ENCODE peak calls at places on chromosomes 5 and 9, in nine cellular contexts. O is GM12892, C is A549, M is breast epithelium, D is K562, E is uterus, N is GM12878, S is heart left ventricle, L is HepG2. Q is an unnamed sample.

GRCh38 chr9:99368341-99369326 is 146.6 kb downstream of the SEC61B start:
- DNase-seq in O (peak), C (no peak), M (no peak), D (no peak), E (peak), N (peak), S (peak), L (no peak), Q (no peak)

GRCh38 chr9:124941689-124942561 is 1.0 kb upstream of the GOLGA1 start:
- DNase-seq in O (no peak), C (peak), M (peak), D (peak), E (peak), N (peak), S (peak), L (peak), Q (peak)

GRCh38 chr9:128203024-128203841 is at the start of gene DNM1:
- DNase-seq in O (peak), C (peak), M (no peak), D (peak), E (no peak), N (no peak), S (no peak), L (no peak), Q (peak)

GRCh38 chr9:132943677-132944293 is 631 bp downstream of the TSC1 start:
- DNase-seq in O (no peak), C (no peak), M (no peak), D (no peak), E (no peak), N (no peak), S (no peak), L (no peak), Q (no peak)

GRCh38 chr9:93585259-93585658 is 8.9 kb downstream of the PHF2 start:
- DNase-seq in O (no peak), C (no peak), M (no peak), D (no peak), E (no peak), N (no peak), S (no peak), L (no peak), Q (no peak)

GRCh38 chr5:89967806-89968444 is 441.6 kb downstream of the CETN3 start:
- DNase-seq in O (no peak), C (no peak), M (no peak), D (no peak), E (no peak), N (no peak), S (no peak), L (no peak), Q (no peak)

GRCh38 chr9:96050048-96050875 is 174.8 kb downstream of the ERCC6L2 start:
- DNase-seq in O (no peak), C (no peak), M (no peak), D (no peak), E (no peak), N (no peak), S (no peak), L (no peak), Q (no peak)

GRCh38 chr9:87973122-87973521 is 1.2 kb downstream of the CDK20 start:
- DNase-seq in O (no peak), C (no peak), M (no peak), D (no peak), E (no peak), N (no peak), S (no peak), L (no peak), Q (no peak)

DNA sequence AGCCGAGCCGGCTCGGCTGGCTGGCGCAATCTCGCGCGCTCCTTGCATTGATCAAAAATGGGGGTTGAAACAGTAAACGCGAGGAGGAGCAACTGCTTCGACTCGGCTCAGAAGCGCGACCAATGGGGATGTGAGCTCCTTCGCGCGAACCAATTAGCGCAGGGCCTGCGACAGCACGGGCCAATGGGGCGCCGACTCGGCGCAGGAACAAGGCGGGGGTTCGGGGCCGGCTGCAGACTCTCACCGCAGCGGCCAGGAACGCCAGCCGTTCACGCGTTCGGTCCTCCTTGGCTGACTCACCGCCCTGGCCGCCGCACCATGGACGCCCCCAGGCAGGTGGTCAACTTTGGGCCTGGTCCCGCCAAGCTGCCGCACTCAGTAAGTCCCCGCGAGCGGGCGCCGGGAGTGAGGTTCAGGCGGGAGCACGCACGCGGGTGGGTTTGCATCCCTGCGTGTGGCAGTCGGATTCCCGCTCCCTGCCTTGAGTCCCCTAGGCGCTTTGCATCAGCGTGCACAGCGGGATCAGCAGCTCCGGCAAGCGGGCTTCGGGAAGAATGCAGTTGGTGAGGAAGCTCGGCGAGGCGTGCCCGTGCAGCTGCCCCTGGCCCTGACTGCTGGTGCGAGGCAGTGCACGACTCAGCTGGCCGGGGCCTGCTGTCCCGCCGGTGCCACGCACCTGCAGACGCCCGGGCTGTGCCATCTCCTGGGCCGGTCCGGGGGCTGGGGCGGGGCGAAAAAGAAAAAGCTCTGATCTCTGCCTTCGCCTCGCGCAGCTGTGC is at the start of gene PSAT1:
- DNase-seq in O (peak), C (peak), M (peak), D (peak), E (peak), N (peak), S (peak), L (peak), Q (peak)
- TF ChIP-seq POLR2A in O (peak), C (peak), M (no peak), D (peak), E (no peak), N (peak), S (no peak), L (peak), Q (peak)

DNA sequence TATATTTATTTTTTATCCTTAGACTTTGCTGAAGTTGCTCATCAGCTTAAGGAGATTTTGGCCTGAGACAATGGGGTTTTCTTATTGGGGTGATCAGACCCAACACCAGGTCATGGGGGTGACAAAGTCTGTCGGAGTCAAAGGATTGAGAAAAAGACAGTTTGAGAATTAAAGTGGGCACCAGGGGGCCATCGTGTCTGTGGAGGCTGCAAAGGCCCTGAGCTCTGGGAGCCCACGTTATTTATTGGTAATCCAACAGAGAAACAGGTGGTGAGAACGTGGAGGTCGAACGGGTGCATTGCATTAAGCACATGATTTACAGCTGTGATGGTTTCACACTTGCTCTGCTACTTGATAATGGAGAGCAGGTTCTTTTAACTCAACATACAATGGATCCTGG is 102.5 kb upstream of the CDH10 start:
- DNase-seq in O (no peak), C (no peak), M (no peak), D (no peak), E (no peak), N (no peak), S (no peak), L (no peak), Q (no peak)
- TF ChIP-seq POLR2A in O (no peak), C (no peak), M (no peak), D (no peak), E (no peak), N (no peak), S (no peak), L (no peak), Q (no peak)

GRCh38 chr5:142915038-142915437 is 144.9 kb downstream of the ARHGAP26 start:
- DNase-seq in O (no peak), C (no peak), M (no peak), D (no peak), E (no peak), N (no peak), S (no peak), L (no peak), Q (no peak)
- TF ChIP-seq POLR2A in O (no peak), C (no peak), M (no peak), D (no peak), E (no peak), N (no peak), S (no peak), L (no peak), Q (no peak)

GRCh38 chr9:123104807-123105206 is 71.3 kb downstream of the GPR21 start:
- DNase-seq in O (no peak), C (no peak), M (no peak), D (no peak), E (no peak), N (no peak), S (no peak), L (no peak), Q (no peak)
- TF ChIP-seq POLR2A in O (no peak), C (no peak), M (no peak), D (no peak), E (no peak), N (no peak), S (no peak), L (no peak), Q (no peak)

GRCh38 chr5:59789197-59789596 is 104.3 kb downstream of the PDE4D start:
- DNase-seq in O (no peak), C (peak), M (no peak), D (no peak), E (peak), N (no peak), S (no peak), L (no peak), Q (no peak)
- TF ChIP-seq POLR2A in O (no peak), C (no peak), M (no peak), D (no peak), E (no peak), N (no peak), S (no peak), L (no peak), Q (no peak)

DNA sequence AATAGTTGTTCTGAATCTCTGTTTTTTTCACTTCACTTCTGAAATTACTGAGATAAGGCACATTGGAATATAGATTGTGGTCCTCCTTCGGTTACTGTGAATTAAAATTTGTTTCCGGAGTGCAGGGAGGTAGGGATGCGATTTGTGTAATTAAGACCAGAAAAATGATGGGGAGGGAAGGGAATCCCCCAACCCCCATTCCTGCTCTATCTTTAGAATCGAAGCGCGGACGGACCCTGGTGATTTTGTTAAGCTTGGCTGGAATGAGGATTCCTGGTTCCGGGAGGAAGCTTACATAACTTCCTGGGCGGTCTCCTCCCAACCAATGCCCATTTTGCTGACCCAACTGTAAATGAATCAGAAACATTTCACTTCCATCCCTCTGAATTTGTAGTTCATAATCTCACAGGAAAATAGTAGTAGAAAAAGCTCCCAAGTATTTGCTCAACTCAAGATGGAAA is 220.1 kb upstream of the MSX2 start:
- DNase-seq in O (no peak), C (no peak), M (no peak), D (no peak), E (no peak), N (no peak), S (no peak), L (no peak), Q (peak)
- TF ChIP-seq POLR2A in O (no peak), C (no peak), M (no peak), D (no peak), E (no peak), N (no peak), S (no peak), L (no peak), Q (no peak)

DNA sequence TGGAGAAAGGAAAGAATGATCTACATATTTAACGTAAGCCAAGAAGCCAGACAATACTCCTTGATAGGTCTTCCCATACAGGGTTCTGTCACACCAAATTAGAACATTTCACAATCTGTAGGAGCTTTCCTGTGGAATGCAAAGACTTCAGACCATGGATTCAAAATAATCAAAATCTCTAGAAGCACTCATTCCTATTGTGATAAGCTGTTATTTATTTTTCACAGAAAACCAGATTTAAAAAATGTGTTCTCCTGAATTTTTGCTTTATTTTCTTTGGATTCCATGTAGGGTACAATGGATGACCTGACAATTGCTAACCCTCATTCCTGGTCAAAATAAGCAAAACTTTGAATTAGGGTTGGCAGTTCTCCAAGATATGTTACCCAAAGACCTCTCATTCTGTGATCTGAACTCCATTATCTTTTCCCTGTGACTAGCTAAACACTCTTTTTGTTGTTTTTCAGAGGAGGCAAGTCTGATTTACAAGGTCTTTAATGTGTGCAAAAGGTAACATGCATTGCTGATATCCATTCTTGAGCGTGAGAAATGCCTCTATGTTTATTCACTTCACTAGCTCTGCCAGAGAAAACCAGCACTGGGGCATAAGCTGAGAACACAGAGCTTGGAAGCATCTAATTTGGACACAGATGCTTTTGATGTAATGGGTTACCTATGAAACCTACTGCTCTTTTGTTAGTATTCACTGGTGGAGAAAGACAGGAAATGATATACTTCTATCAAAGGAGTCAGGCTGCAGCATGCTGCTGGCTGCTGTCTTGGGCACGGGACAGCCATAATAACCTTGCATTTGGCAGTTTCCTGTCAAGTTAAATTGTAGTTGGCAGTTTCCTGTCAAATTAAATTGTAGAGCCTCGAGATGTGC is 31.4 kb downstream of the ACTBL2 start:
- DNase-seq in O (no peak), C (no peak), M (no peak), D (no peak), E (no peak), N (no peak), S (no peak), L (no peak), Q (no peak)
- TF ChIP-seq POLR2A in O (no peak), C (no peak), M (no peak), D (no peak), E (no peak), N (no peak), S (no peak), L (no peak), Q (no peak)

GRCh38 chr5:176545388-176545736 is 3.8 kb upstream of the CDHR2 start:
- DNase-seq in O (no peak), C (no peak), M (no peak), D (no peak), E (no peak), N (no peak), S (no peak), L (no peak), Q (no peak)

GRCh38 chr5:176547811-176548210 is 1.3 kb upstream of the CDHR2 start:
- DNase-seq in O (no peak), C (peak), M (no peak), D (no peak), E (no peak), N (no peak), S (no peak), L (peak), Q (no peak)

GRCh38 chr5:176543428-176544182 is 5.5 kb upstream of the CDHR2 start:
- DNase-seq in O (no peak), C (peak), M (peak), D (peak), E (peak), N (no peak), S (peak), L (no peak), Q (peak)

GRCh38 chr5:176548967-176549444 is at the start of gene CDHR2:
- DNase-seq in O (no peak), C (no peak), M (no peak), D (no peak), E (no peak), N (no peak), S (no peak), L (peak), Q (no peak)

GRCh38 chr5:176545737-176546509 is 3.2 kb upstream of the CDHR2 start:
- DNase-seq in O (no peak), C (peak), M (no peak), D (no peak), E (no peak), N (no peak), S (no peak), L (peak), Q (no peak)
- TF ChIP-seq POLR2A in O (no peak), C (no peak), M (no peak), D (no peak), E (no peak), N (no peak), S (no peak), L (no peak), Q (no peak)